ENCODE peak calls at places on chromosomes 12 and 14, in five cellular contexts. A is PC-3, O is endodermal cell, D is IMR-90, Y is GM23248. K is an unnamed sample.

GRCh38 chr14:94938016-94938415 is 168.1 kb upstream of the GSC start:
- DNase-seq in D (no peak), O (no peak), A (no peak), Y (no peak), K (no peak)

GRCh38 chr14:95220663-95221231 is 63.4 kb upstream of the DICER1 start:
- DNase-seq in A (no peak), D (peak; percentile 23), Y (peak; percentile 16), O (peak; percentile 70), K (peak; percentile 84)

GRCh38 chr12:83954939-83955601 is 957.5 kb downstream of the SLC6A15 start:
- DNase-seq in O (peak; percentile 80), D (no peak), A (peak; percentile 32), Y (peak; percentile 5), K (no peak)

GRCh38 chr12:88578274-88578673 is 2.0 kb downstream of the KITLG start:
- DNase-seq in D (no peak), A (peak; percentile 58), O (peak; percentile 65), Y (peak; percentile 56), K (peak; percentile 39)

GRCh38 chr12:69553626-69554248 is 31.5 kb upstream of the CCT2 start:
- DNase-seq in D (peak; percentile 72), O (no peak), A (peak; percentile 69), Y (peak; percentile 74), K (peak; percentile 70)

GRCh38 chr12:46456356-46457334 is 84.1 kb upstream of the SLC38A2 start:
- DNase-seq in Y (no peak), A (peak; percentile 46), D (peak; percentile 74), O (no peak), K (peak; percentile 41)

GRCh38 chr14:80385340-80385739 is 174.0 kb upstream of the DIO2 start:
- DNase-seq in D (no peak), O (no peak), Y (no peak), A (no peak), K (no peak)

GRCh38 chr12:109179927-109180326 is 63.5 kb downstream of the ACACB start:
- DNase-seq in D (no peak), O (peak; percentile 27), A (no peak), Y (no peak), K (no peak)

GRCh38 chr12:116534341-116535121 is 24.6 kb upstream of the MAP1LC3B2 start:
- DNase-seq in Y (peak; percentile 30), D (peak; percentile 34), O (peak; percentile 81), A (peak; percentile 38), K (peak; percentile 42)

GRCh38 chr12:42140901-42141300 is 3.8 kb downstream of the GXYLT1 start:
- DNase-seq in Y (peak; percentile 44), D (peak; percentile 53), O (peak; percentile 48), A (peak; percentile 62), K (peak; percentile 79)

GRCh38 chr12:107131832-107132616 is 38.7 kb upstream of the CRY1 start:
- DNase-seq in D (peak; percentile 68), Y (peak; percentile 80), O (peak; percentile 78), A (peak; percentile 91), K (peak; percentile 29)

GRCh38 chr14:102419716-102420115 is 57.0 kb downstream of the TECPR2 start:
- DNase-seq in D (no peak), O (no peak), Y (no peak), A (no peak), K (no peak)

GRCh38 chr14:90675399-90675798 is 140.8 kb downstream of the TTC7B start:
- DNase-seq in D (peak; percentile 75), A (peak; percentile 41), Y (peak; percentile 91), O (no peak), K (peak; percentile 55)

GRCh38 chr12:93813972-93814821 is 137.0 kb downstream of the CRADD start:
- DNase-seq in D (peak; percentile 94), O (no peak), Y (peak; percentile 91), A (no peak), K (peak; percentile 46)

GRCh38 chr12:105721051-105721825 is 390.7 kb downstream of the C12orf75 start:
- DNase-seq in D (no peak), Y (peak; percentile 43), A (no peak), O (no peak), K (peak; percentile 87)

GRCh38 chr14:24984846-24985589 is 64.9 kb downstream of the STXBP6 start:
- DNase-seq in Y (no peak), O (no peak), A (peak; percentile 48), D (no peak), K (no peak)

GRCh38 chr12:124188059-124188458 is 106.8 kb upstream of the RFLNA start:
- DNase-seq in Y (no peak), O (no peak), A (no peak), D (no peak), K (no peak)

GRCh38 chr12:94941440-94941862 is 62.0 kb downstream of the NDUFA12 start:
- DNase-seq in D (peak; percentile 79), A (peak; percentile 79), Y (peak; percentile 98), O (no peak), K (peak; percentile 77)

GRCh38 chr12:53510181-53510812 is 3.0 kb upstream of the NPFF start:
- DNase-seq in Y (no peak), A (no peak), D (no peak), O (no peak), K (no peak)

GRCh38 chr14:60178164-60178563 is 13.0 kb upstream of the DHRS7 start:
- DNase-seq in O (no peak), A (no peak), D (no peak), Y (no peak), K (no peak)

GRCh38 chr14:64994540-64994939 is 7.8 kb downstream of the FNTB start:
- DNase-seq in Y (no peak), O (no peak), A (no peak), D (peak; percentile 52), K (no peak)

GRCh38 chr12:82184844-82185243 is 173.3 kb downstream of the CCDC59 start:
- DNase-seq in O (no peak), A (no peak), Y (no peak), D (no peak), K (no peak)

GRCh38 chr14:70896981-70897380 is 10.3 kb upstream of the PCNX1 start:
- DNase-seq in O (no peak), A (no peak), D (no peak), Y (peak; percentile 45), K (no peak)

GRCh38 chr14:92945544-92945943 is 22.6 kb downstream of the CHGA start:
- DNase-seq in A (no peak), D (no peak), Y (no peak), O (no peak), K (no peak)

GRCh38 chr14:33859306-33859705 is 91.6 kb downstream of the EGLN3 start:
- DNase-seq in A (no peak), Y (no peak), D (no peak), O (no peak), K (peak; percentile 27)

GRCh38 chr12:113932411-113933196 is 33.5 kb downstream of the RBM19 start:
- DNase-seq in A (no peak), O (peak; percentile 66), D (peak; percentile 2), Y (peak; percentile 14), K (peak; percentile 12)

GRCh38 chr12:120821878-120822277 is 82.3 kb downstream of the SPPL3 start:
- DNase-seq in O (no peak), A (no peak), Y (no peak), D (no peak), K (no peak)

GRCh38 chr12:77924703-77925102 is 94.0 kb downstream of the NAV3 start:
- DNase-seq in O (no peak), D (peak; percentile 52), A (no peak), Y (peak; percentile 50), K (peak; percentile 67)

GRCh38 chr14:89445252-89445973 is 28.4 kb upstream of the FOXN3 start:
- DNase-seq in A (no peak), Y (peak; percentile 21), D (peak; percentile 33), O (no peak), K (no peak)

GRCh38 chr12:75564398-75564797 is 53.0 kb upstream of the KRR1 start:
- DNase-seq in O (no peak), D (no peak), A (no peak), Y (peak; percentile 57), K (peak; percentile 66)

GRCh38 chr12:95200128-95200973 is 16.9 kb downstream of the FGD6 start:
- DNase-seq in Y (peak; percentile 31), A (no peak), D (no peak), O (no peak), K (no peak)

GRCh38 chr12:15627995-15628945 is 160.9 kb downstream of the EPS8 start:
- DNase-seq in A (no peak), Y (peak; percentile 63), O (no peak), D (peak; percentile 44), K (peak; percentile 65)

GRCh38 chr14:35144029-35144428 is 21.7 kb downstream of the PRORP start:
- DNase-seq in O (no peak), D (no peak), A (no peak), Y (no peak), K (no peak)
- H3K9ac ChIP-seq in O (no peak overlapping the region), D (no peak overlapping the region), A (no peak overlapping the region), Y (no peak overlapping the region), K (no peak overlapping the region)

DNA sequence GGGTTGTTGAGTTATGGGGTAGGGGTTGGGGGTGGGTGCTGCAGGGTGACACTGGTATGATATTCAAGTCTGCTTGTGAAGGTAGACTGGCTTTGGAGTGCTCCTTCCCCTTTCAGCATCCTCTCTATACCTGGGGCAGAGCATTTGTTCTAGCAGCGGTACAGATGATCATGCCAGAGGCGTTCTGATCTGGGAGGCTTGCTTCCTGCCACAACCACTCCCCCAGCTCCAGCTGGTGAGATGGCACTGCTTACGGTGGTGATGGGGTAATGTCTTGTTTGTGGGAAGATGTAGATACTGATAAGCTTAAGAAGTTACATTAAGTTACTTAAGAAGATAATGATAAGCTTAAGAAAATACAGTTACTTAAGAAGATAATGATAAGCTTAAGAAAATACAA is 131.8 kb downstream of the ERC1 start:
- DNase-seq in A (no peak), Y (no peak), O (no peak), D (no peak), K (no peak)
- H3K27me3 ChIP-seq in A (no peaks in the 10 kb centered on the region), Y (no peaks in the 10 kb centered on the region), O (peaks cover 6% of the 10 kb centered on the region), D (no peaks in the 10 kb centered on the region), K (no peaks in the 10 kb centered on the region)

DNA sequence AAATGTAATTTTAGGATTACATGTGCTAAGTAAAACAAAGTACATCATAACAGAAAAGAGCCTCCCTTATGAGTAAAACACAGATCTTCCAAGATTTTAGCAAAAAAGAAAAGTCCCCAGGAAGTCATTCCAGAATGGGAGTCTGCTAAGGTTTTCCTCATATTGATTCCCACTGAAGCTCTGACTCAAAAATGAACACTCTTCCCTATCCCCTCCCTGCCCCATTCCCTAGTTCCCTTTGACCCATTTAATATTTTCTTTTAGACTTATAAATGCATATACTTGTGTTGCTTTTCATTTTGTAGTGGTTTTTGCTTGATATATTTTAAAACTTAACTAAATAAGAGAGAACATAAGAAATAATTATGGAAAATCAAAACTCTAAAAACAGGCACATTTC is 40.1 kb downstream of the PTGER2 start:
- DNase-seq in Y (no peak), A (peak; percentile 54), O (no peak), D (no peak), K (no peak)
- H3K9ac ChIP-seq in Y (peak overlapping the region; percentile 60), A (peak overlapping the region; percentile 67), O (no peak overlapping the region), D (no peak overlapping the region), K (no peak overlapping the region)

GRCh38 chr12:32395031-32395430 is 4.3 kb upstream of the FGD4 start:
- DNase-seq in Y (no peak), A (no peak), O (peak; percentile 47), D (no peak), K (no peak)
- H3K27me3 ChIP-seq in Y (peaks cover 3% of the 10 kb centered on the region), A (no peaks in the 10 kb centered on the region), O (no peaks in the 10 kb centered on the region), D (peaks cover 15% of the 10 kb centered on the region), K (peaks cover under 1% of the 10 kb centered on the region)